ENCODE peak calls at places on chromosomes 16 and 17, in six cellular contexts. T, K, F, C, B and G are unnamed samples.

GRCh38 chr17:75743625-75744206 is 21.3 kb downstream of the GALK1 start:
- DNase-seq in B (no peak), K (no peak), T (no peak), C (no peak), F (no peak), G (no peak)

GRCh38 chr16:47058295-47059086 is 85.0 kb upstream of the DNAJA2 start:
- DNase-seq in C (no peak), K (no peak), F (no peak), B (no peak), T (no peak), G (peak; percentile 22)

GRCh38 chr16:53784312-53784711 is 80.4 kb downstream of the FTO start:
- DNase-seq in K (no peak), T (no peak), F (no peak), B (no peak), C (no peak), G (peak; percentile 70)

GRCh38 chr16:88502371-88502770 is 49.3 kb downstream of the ZFPM1 start:
- DNase-seq in K (no peak), B (no peak), T (no peak), F (no peak), C (no peak), G (no peak)

GRCh38 chr16:67199011-67199807 is at the start of gene ELMO3:
- DNase-seq in B (no peak), C (peak; percentile 75), F (no peak), T (no peak), K (no peak), G (no peak)

GRCh38 chr16:87575027-87575804 is 27.1 kb upstream of the JPH3 start:
- DNase-seq in C (no peak), B (no peak), F (no peak), T (no peak), K (no peak), G (no peak)

GRCh38 chr16:89506791-89507191 is 1.4 kb upstream of the SPG7 start:
- DNase-seq in F (peak; percentile 43), B (peak; percentile 59), C (no peak), K (no peak), T (no peak), G (no peak)

GRCh38 chr17:80008383-80008840 is 27.3 kb downstream of the TBC1D16 start:
- DNase-seq in K (peak; percentile 45), F (peak; percentile 78), C (peak; percentile 92), T (peak; percentile 83), B (peak; percentile 82), G (peak; percentile 80)

GRCh38 chr17:83192161-83192788 is 112.9 kb downstream of the METRNL start:
- DNase-seq in T (no peak), F (no peak), B (peak; percentile 17), C (peak; percentile 34), K (no peak), G (peak; percentile 28)

GRCh38 chr16:50323335-50324011 is 45.3 kb downstream of the BRD7 start:
- DNase-seq in C (peak; percentile 21), K (no peak), B (no peak), T (no peak), F (no peak), G (no peak)

GRCh38 chr16:68128577-68129305 is 43.6 kb downstream of the NFATC3 start:
- DNase-seq in F (no peak), K (no peak), C (no peak), T (no peak), B (no peak), G (no peak)

GRCh38 chr16:81996664-81997529 is 14.4 kb downstream of the SDR42E1 start:
- DNase-seq in C (no peak), T (no peak), B (no peak), K (no peak), F (no peak), G (no peak)
- H3K27ac ChIP-seq in C (no peak overlapping the region), T (no peak overlapping the region), B (no peak overlapping the region), K (no peak overlapping the region), F (no peak overlapping the region), G (peak overlapping the region; percentile 78)

GRCh38 chr17:66842505-66842904 is 7.6 kb downstream of the CACNG5 start:
- DNase-seq in F (no peak), B (no peak), T (no peak), C (no peak), K (no peak), G (no peak)
- H3K27ac ChIP-seq in F (no peak overlapping the region), B (no peak overlapping the region), T (no peak overlapping the region), C (no peak overlapping the region), K (no peak overlapping the region), G (no peak overlapping the region)

GRCh38 chr16:70430667-70431536 is 8.0 kb downstream of the ST3GAL2 start:
- DNase-seq in F (peak; percentile 61), T (no peak), B (peak; percentile 66), K (no peak), C (peak; percentile 58), G (no peak)

GRCh38 chr16:70432800-70433455 is 6.0 kb downstream of the ST3GAL2 start:
- DNase-seq in F (no peak), C (peak; percentile 70), B (no peak), T (peak; percentile 35), K (no peak), G (no peak)

GRCh38 chr16:70434489-70435260 is 4.2 kb downstream of the ST3GAL2 start:
- DNase-seq in T (no peak), K (no peak), B (no peak), C (no peak), F (no peak), G (no peak)

GRCh38 chr16:70432304-70432799 is 6.5 kb downstream of the ST3GAL2 start:
- DNase-seq in K (no peak), B (no peak), C (peak; percentile 11), F (no peak), T (no peak), G (no peak)

DNA sequence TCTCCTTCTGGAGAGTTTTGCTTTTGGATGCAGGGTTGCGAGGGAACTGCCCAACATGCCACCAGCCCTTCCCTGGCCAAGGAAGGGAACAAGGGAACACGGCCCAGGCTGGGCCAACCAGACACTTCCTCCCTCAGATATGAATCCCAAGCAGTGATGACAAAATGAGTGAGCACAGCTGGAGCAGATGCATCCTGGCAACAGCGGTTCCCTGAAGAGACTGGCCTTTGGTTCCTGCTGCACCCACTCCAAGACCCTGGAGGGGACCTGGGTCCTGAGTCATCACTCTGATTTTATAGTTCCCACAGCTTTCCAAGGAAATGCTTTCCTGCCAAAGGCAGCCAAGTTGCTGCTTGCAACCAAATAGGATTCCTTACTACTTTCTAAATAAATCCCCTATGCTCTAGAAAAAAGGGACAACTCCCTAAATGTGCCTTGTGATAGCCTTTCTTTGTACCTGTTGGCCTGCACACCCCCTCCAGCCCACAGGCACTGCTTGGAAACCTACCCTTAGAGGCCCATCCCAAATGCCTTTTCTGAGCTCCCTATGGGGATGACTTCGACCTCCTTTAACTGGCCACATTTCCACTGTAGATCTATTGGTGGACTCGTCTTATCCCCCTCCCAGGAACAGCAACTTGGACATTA is 5.3 kb downstream of the ST3GAL2 start:
- DNase-seq in C (peak; percentile 84), K (no peak), T (peak; percentile 54), B (no peak), F (no peak), G (no peak)
- H3K27ac ChIP-seq in C (peak overlapping the region; percentile 63), K (no peak overlapping the region), T (peak overlapping the region; percentile 74), B (no peak overlapping the region), F (no peak overlapping the region), G (peak overlapping the region; percentile 17)

GRCh38 chr17:7588553-7589203 is 1.2 kb downstream of the SOX15 start:
- DNase-seq in B (no peak), F (no peak), T (no peak), K (no peak), C (peak; percentile 63), G (no peak)

GRCh38 chr17:7590743-7591142 is 849 bp upstream of the SOX15 start:
- DNase-seq in K (no peak), T (no peak), B (no peak), F (no peak), C (no peak), G (no peak)

GRCh38 chr17:7589891-7590611 is at the start of gene SOX15:
- DNase-seq in K (no peak), C (no peak), T (no peak), F (no peak), B (no peak), G (peak; percentile 85)

GRCh38 chr17:7587831-7588230 is 2.1 kb downstream of the SOX15 start:
- DNase-seq in T (no peak), F (no peak), C (no peak), K (no peak), B (no peak), G (peak; percentile 86)

GRCh38 chr17:7589204-7589868 is 558 bp downstream of the SOX15 start:
- DNase-seq in C (peak; percentile 94), F (no peak), B (peak; percentile 80), K (peak; percentile 87), T (peak; percentile 85), G (peak; percentile 89)
- H3K27ac ChIP-seq in C (peak overlapping the region; percentile 26), F (no peak overlapping the region), B (no peak overlapping the region), K (peak overlapping the region; percentile 72), T (peak overlapping the region; percentile 68), G (peak overlapping the region; percentile 97)

GRCh38 chr17:2435181-2435741 is 34.4 kb upstream of the MNT start:
- DNase-seq in K (peak; percentile 28), B (no peak), C (no peak), F (no peak), T (no peak), G (no peak)
- H3K27ac ChIP-seq in K (peak overlapping the region; percentile 78), B (no peak overlapping the region), C (no peak overlapping the region), F (no peak overlapping the region), T (no peak overlapping the region), G (no peak overlapping the region)

DNA sequence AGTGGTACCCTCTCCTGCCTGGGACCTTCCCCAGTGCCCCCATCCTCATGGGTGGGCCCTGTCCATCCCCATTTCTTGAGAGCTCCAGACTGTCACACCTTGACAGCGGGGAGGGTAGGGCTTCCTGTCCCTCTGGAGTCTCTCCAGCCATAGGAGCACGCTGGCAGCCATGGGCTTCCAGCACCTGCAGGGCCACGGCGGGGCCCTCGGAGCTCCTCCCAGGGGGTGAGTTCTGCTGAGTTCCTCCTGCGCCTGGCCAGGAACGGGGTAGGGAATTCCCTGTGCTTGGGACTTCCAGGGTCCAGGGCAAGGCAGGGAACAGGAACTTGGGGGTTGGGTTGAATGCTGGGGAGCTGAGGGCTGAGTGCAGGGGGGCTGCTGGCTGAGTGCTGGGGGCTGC is 23.0 kb upstream of the AATK start:
- DNase-seq in B (no peak), T (no peak), C (peak; percentile 37), K (no peak), F (no peak), G (no peak)
- H3K27ac ChIP-seq in B (no peak overlapping the region), T (no peak overlapping the region), C (no peak overlapping the region), K (no peak overlapping the region), F (no peak overlapping the region), G (no peak overlapping the region)

GRCh38 chr17:976316-976715 is 3.3 kb downstream of the NXN start:
- DNase-seq in K (no peak), F (no peak), C (no peak), T (no peak), B (no peak), G (no peak)
- H3K27ac ChIP-seq in K (no peak overlapping the region), F (no peak overlapping the region), C (no peak overlapping the region), T (no peak overlapping the region), B (no peak overlapping the region), G (peak overlapping the region; percentile 98)